ENCODE peak calls at places on chromosomes 12 and 14, in ten cellular contexts. A is GM23248; V is CD8-positive, alpha-beta memory T cell; N is CD8-positive, alpha-beta T cell; D is neuronal stem cell; E is NT2/D1; F is pancreas; L is body of pancreas; I is fibroblast of lung; C is ovary. B is an unnamed sample.

GRCh38 chr12:15669256-15669948 is 119.8 kb downstream of the EPS8 start:
- DNase-seq in A (peak; percentile 76), V (no peak), N (no peak), D (no peak), E (no peak), F (no peak), L (no peak), I (peak; percentile 53), C (no peak), B (no peak)

GRCh38 chr14:56608682-56609081 is 29.1 kb downstream of the TMEM260 start:
- DNase-seq in A (no peak), V (no peak), N (no peak), D (no peak), E (no peak), F (no peak), L (no peak), I (no peak), C (no peak), B (no peak)

GRCh38 chr12:123936956-123937706 is 35.5 kb downstream of the CCDC92 start:
- DNase-seq in A (no peak), V (no peak), N (no peak), D (no peak), E (no peak), F (no peak), L (no peak), I (no peak), C (no peak), B (no peak)

GRCh38 chr12:1171657-1172056 is 180.6 kb downstream of the ERC1 start:
- DNase-seq in A (no peak), V (no peak), N (no peak), D (peak; percentile 54), E (no peak), F (no peak), L (no peak), I (peak; percentile 21), C (no peak), B (no peak)

GRCh38 chr12:112762753-112763152 is 28.8 kb upstream of the RPH3A start:
- DNase-seq in A (no peak), V (no peak), N (no peak), D (no peak), E (no peak), F (no peak), L (no peak), I (no peak), C (no peak), B (no peak)

GRCh38 chr14:77177623-77178185 is 3.9 kb upstream of the TMEM63C start:
- DNase-seq in A (no peak), V (no peak), N (no peak), D (no peak), E (no peak), F (no peak), L (no peak), I (no peak), C (no peak), B (no peak)

GRCh38 chr12:6724409-6724797 is 557 bp downstream of the COPS7A start:
- DNase-seq in A (peak; percentile 52), V (no peak), N (no peak), D (no peak), E (peak; percentile 46), F (peak; percentile 26), L (no peak), I (peak; percentile 20), C (no peak), B (no peak)

GRCh38 chr14:89324501-89325298 is 92.3 kb downstream of the FOXN3 start:
- DNase-seq in A (no peak), V (no peak), N (no peak), D (no peak), E (no peak), F (no peak), L (no peak), I (no peak), C (no peak), B (no peak)

GRCh38 chr12:6207254-6207942 is 7.2 kb downstream of the CD9 start:
- DNase-seq in A (peak; percentile 59), V (no peak), N (no peak), D (no peak), E (no peak), F (no peak), L (no peak), I (no peak), C (no peak), B (no peak)

GRCh38 chr14:33655421-33655820 is 295.5 kb downstream of the EGLN3 start:
- DNase-seq in A (no peak), V (no peak), N (no peak), D (no peak), E (no peak), F (no peak), L (no peak), I (no peak), C (no peak), B (no peak)

GRCh38 chr12:124481772-124482566 is 85.4 kb downstream of the NCOR2 start:
- DNase-seq in A (no peak), V (no peak), N (no peak), D (no peak), E (no peak), F (no peak), L (no peak), I (no peak), C (no peak), B (no peak)

GRCh38 chr14:69260979-69261605 is 1.1 kb downstream of the GALNT16 start:
- DNase-seq in A (peak; percentile 25), V (no peak), N (peak; percentile 28), D (peak; percentile 51), E (no peak), F (peak; percentile 44), L (peak; percentile 40), I (no peak), C (no peak), B (no peak)
- H3K4me3 ChIP-seq in A (peak overlapping the region; percentile 73), V (no peak overlapping the region), N (peak overlapping the region; percentile 11), D (peak overlapping the region; percentile 95), E (peak overlapping the region; percentile 70), F (peak overlapping the region; percentile 27), L (no peak overlapping the region), I (peak overlapping the region; percentile 16), C (peak overlapping the region; percentile 53), B (peak overlapping the region; percentile 32)

GRCh38 chr12:55929306-55929791 is 1.6 kb upstream of the DGKA start:
- DNase-seq in A (no peak), V (peak; percentile 88), N (peak; percentile 96), D (no peak), E (no peak), F (no peak), L (no peak), I (no peak), C (no peak), B (peak; percentile 69)
- H3K4me1 ChIP-seq in A (peaks cover 46% of the 10 kb centered on the region), V (peaks cover 56% of the 10 kb centered on the region), N (peaks cover 50% of the 10 kb centered on the region), D (peaks cover 14% of the 10 kb centered on the region), E (peaks cover 5% of the 10 kb centered on the region), F (peaks cover 26% of the 10 kb centered on the region), L (peaks cover 58% of the 10 kb centered on the region), I (peaks cover 21% of the 10 kb centered on the region), C (peaks cover 18% of the 10 kb centered on the region), B (peaks cover 31% of the 10 kb centered on the region)

GRCh38 chr14:54570651-54571415 is 3.9 kb downstream of the SAMD4A start:
- DNase-seq in A (peak; percentile 91), V (no peak), N (no peak), D (no peak), E (no peak), F (no peak), L (no peak), I (peak; percentile 92), C (no peak), B (no peak)

GRCh38 chr14:54567634-54568561 is 970 bp downstream of the SAMD4A start:
- DNase-seq in A (peak; percentile 72), V (peak; percentile 34), N (peak; percentile 57), D (peak; percentile 44), E (peak; percentile 30), F (peak; percentile 53), L (peak; percentile 51), I (peak; percentile 71), C (peak; percentile 65), B (peak; percentile 18)

GRCh38 chr14:54570047-54570446 is 3.1 kb downstream of the SAMD4A start:
- DNase-seq in A (no peak), V (no peak), N (no peak), D (no peak), E (no peak), F (no peak), L (no peak), I (no peak), C (no peak), B (no peak)

GRCh38 chr14:54567224-54567633 is 301 bp downstream of the SAMD4A start:
- DNase-seq in A (no peak), V (no peak), N (peak; percentile 23), D (peak; percentile 33), E (no peak), F (no peak), L (no peak), I (peak; percentile 43), C (no peak), B (no peak)

GRCh38 chr14:54568821-54569591 is 2.1 kb downstream of the SAMD4A start:
- DNase-seq in A (peak; percentile 77), V (no peak), N (no peak), D (no peak), E (no peak), F (no peak), L (no peak), I (peak; percentile 45), C (no peak), B (no peak)
- H3K4me3 ChIP-seq in A (peak overlapping the region; percentile 92), V (no peak overlapping the region), N (no peak overlapping the region), D (no peak overlapping the region), E (peak overlapping the region; percentile 4), F (no peak overlapping the region), L (no peak overlapping the region), I (peak overlapping the region; percentile 88), C (peak overlapping the region; percentile 14), B (no peak overlapping the region)

GRCh38 chr14:69081271-69081670 is 71.6 kb downstream of the DCAF5 start:
- DNase-seq in A (no peak), V (no peak), N (no peak), D (no peak), E (no peak), F (no peak), L (no peak), I (peak; percentile 39), C (no peak), B (no peak)

GRCh38 chr14:69079747-69080146 is 73.2 kb downstream of the DCAF5 start:
- DNase-seq in A (no peak), V (no peak), N (no peak), D (no peak), E (no peak), F (no peak), L (no peak), I (no peak), C (no peak), B (no peak)

GRCh38 chr14:69076341-69076740 is 76.6 kb downstream of the DCAF5 start:
- DNase-seq in A (no peak), V (no peak), N (no peak), D (no peak), E (no peak), F (no peak), L (no peak), I (no peak), C (no peak), B (no peak)

GRCh38 chr14:69079188-69079742 is 73.7 kb downstream of the DCAF5 start:
- DNase-seq in A (peak; percentile 89), V (no peak), N (no peak), D (no peak), E (no peak), F (no peak), L (no peak), I (peak; percentile 95), C (no peak), B (no peak)

DNA sequence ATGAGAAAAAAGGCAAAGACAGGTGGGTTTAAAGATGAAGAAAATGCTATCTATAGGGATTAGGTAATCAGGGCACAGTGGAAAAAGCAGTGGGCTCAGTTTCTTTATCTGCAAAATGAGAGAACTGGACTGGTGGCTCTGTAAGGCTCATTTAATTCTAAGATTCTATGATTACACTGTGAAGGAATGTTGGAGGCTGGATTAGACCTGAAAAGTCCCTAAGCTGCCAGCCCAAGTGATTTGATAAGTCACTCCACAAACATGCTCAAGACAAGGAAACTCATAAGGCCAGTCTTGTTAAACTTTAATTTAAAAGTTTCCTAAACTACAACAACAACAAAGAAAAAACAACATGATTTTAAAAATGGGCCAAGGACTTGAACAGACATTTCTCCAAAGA is 75.1 kb downstream of the DCAF5 start:
- DNase-seq in A (peak; percentile 94), V (no peak), N (no peak), D (no peak), E (no peak), F (no peak), L (no peak), I (peak; percentile 97), C (no peak), B (no peak)
- H3K4me1 ChIP-seq in A (peaks cover 40% of the 10 kb centered on the region), V (no peaks in the 10 kb centered on the region), N (no peaks in the 10 kb centered on the region), D (peaks cover 4% of the 10 kb centered on the region), E (no peaks in the 10 kb centered on the region), F (no peaks in the 10 kb centered on the region), L (peaks cover 27% of the 10 kb centered on the region), I (peaks cover 14% of the 10 kb centered on the region), C (no peaks in the 10 kb centered on the region), B (no peaks in the 10 kb centered on the region)